ENCODE peak calls at places on chromosome 3, in six cellular contexts. One of them, this sample, is unnamed.

GRCh38 chr3:114092151-114093000 is 35.8 kb downstream of the QTRT2 start:
- DNase-seq in fibroblast of the aortic adventitia: peak
- DNase-seq in CD8-positive, alpha-beta T cell: no peak
- DNase-seq in ascending aorta: no peak
- DNase-seq in left ventricle myocardium inferior: no peak
- DNase-seq in fibroblast of mammary gland: peak
- DNase-seq in this sample: no peak

GRCh38 chr3:9108876-9109569 is 140.4 kb downstream of the SRGAP3 start:
- DNase-seq in fibroblast of mammary gland: peak
- DNase-seq in left ventricle myocardium inferior: no peak
- DNase-seq in CD8-positive, alpha-beta T cell: no peak
- DNase-seq in ascending aorta: no peak
- DNase-seq in fibroblast of the aortic adventitia: no peak
- DNase-seq in this sample: no peak

GRCh38 chr3:133469140-133469731 is 69.4 kb downstream of the BFSP2 start:
- DNase-seq in fibroblast of mammary gland: peak
- DNase-seq in fibroblast of the aortic adventitia: peak
- DNase-seq in left ventricle myocardium inferior: peak
- DNase-seq in ascending aorta: no peak
- DNase-seq in CD8-positive, alpha-beta T cell: no peak
- DNase-seq in this sample: no peak

GRCh38 chr3:56389213-56389830 is 78.9 kb downstream of the ERC2 start:
- DNase-seq in fibroblast of the aortic adventitia: no peak
- DNase-seq in fibroblast of mammary gland: no peak
- DNase-seq in left ventricle myocardium inferior: no peak
- DNase-seq in ascending aorta: no peak
- DNase-seq in CD8-positive, alpha-beta T cell: no peak
- DNase-seq in this sample: no peak

GRCh38 chr3:140629351-140630137 is 48.3 kb upstream of the TRIM42 start:
- DNase-seq in fibroblast of the aortic adventitia: peak
- DNase-seq in ascending aorta: no peak
- DNase-seq in fibroblast of mammary gland: peak
- DNase-seq in CD8-positive, alpha-beta T cell: no peak
- DNase-seq in left ventricle myocardium inferior: no peak
- DNase-seq in this sample: peak

GRCh38 chr3:27423463-27423862 is 54.3 kb upstream of the NEK10 start:
- DNase-seq in left ventricle myocardium inferior: no peak
- DNase-seq in ascending aorta: no peak
- DNase-seq in fibroblast of the aortic adventitia: peak
- DNase-seq in CD8-positive, alpha-beta T cell: no peak
- DNase-seq in fibroblast of mammary gland: peak
- DNase-seq in this sample: peak

GRCh38 chr3:49804141-49805041 is 1.3 kb downstream of the INKA1 start:
- DNase-seq in fibroblast of the aortic adventitia: no peak
- DNase-seq in CD8-positive, alpha-beta T cell: no peak
- DNase-seq in left ventricle myocardium inferior: peak
- DNase-seq in fibroblast of mammary gland: no peak
- DNase-seq in ascending aorta: no peak
- DNase-seq in this sample: no peak

GRCh38 chr3:188303286-188303799 is 149.4 kb downstream of the LPP start:
- DNase-seq in ascending aorta: no peak
- DNase-seq in fibroblast of the aortic adventitia: no peak
- DNase-seq in fibroblast of mammary gland: no peak
- DNase-seq in CD8-positive, alpha-beta T cell: no peak
- DNase-seq in left ventricle myocardium inferior: no peak
- DNase-seq in this sample: no peak

GRCh38 chr3:102394517-102394916 is 40.3 kb upstream of the ZPLD1 start:
- DNase-seq in fibroblast of mammary gland: no peak
- DNase-seq in CD8-positive, alpha-beta T cell: no peak
- DNase-seq in fibroblast of the aortic adventitia: no peak
- DNase-seq in ascending aorta: no peak
- DNase-seq in left ventricle myocardium inferior: no peak
- DNase-seq in this sample: no peak

GRCh38 chr3:150759319-150759718 is 3.6 kb downstream of the SIAH2 start:
- DNase-seq in fibroblast of the aortic adventitia: no peak
- DNase-seq in left ventricle myocardium inferior: no peak
- DNase-seq in fibroblast of mammary gland: peak
- DNase-seq in CD8-positive, alpha-beta T cell: no peak
- DNase-seq in ascending aorta: no peak
- DNase-seq in this sample: no peak

GRCh38 chr3:150761831-150762661 is 923 bp downstream of the SIAH2 start:
- DNase-seq in ascending aorta: peak
- DNase-seq in fibroblast of the aortic adventitia: peak
- DNase-seq in fibroblast of mammary gland: peak
- DNase-seq in left ventricle myocardium inferior: peak
- DNase-seq in CD8-positive, alpha-beta T cell: peak
- DNase-seq in this sample: no peak

GRCh38 chr3:150760431-150761200 is 2.4 kb downstream of the SIAH2 start:
- DNase-seq in fibroblast of the aortic adventitia: no peak
- DNase-seq in fibroblast of mammary gland: no peak
- DNase-seq in left ventricle myocardium inferior: no peak
- DNase-seq in ascending aorta: no peak
- DNase-seq in CD8-positive, alpha-beta T cell: no peak
- DNase-seq in this sample: no peak

GRCh38 chr3:150757768-150758167 is 5.2 kb downstream of the SIAH2 start:
- DNase-seq in fibroblast of the aortic adventitia: no peak
- DNase-seq in CD8-positive, alpha-beta T cell: no peak
- DNase-seq in ascending aorta: no peak
- DNase-seq in fibroblast of mammary gland: no peak
- DNase-seq in left ventricle myocardium inferior: no peak
- DNase-seq in this sample: no peak

DNA sequence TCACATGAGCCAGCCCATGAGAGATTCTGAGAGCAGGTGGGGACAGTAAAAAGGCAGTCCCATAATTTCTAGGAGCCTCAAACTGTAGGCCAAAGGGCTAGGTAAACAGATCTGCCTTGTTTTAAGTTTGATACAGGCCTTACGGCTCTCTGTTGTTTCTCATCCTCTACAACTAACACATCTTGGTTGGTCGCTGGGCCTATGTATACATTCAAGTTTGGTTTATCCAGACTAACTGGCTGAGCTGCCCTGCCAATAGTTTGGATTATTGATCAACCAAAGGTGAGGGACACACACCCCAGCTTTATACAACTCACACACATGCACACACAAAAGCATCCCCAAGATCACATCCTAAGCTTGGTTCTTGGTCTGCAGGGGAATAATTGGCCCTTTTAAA is 3.0 kb downstream of the SIAH2 start:
- DNase-seq in fibroblast of mammary gland: no peak
- DNase-seq in fibroblast of the aortic adventitia: no peak
- DNase-seq in ascending aorta: no peak
- DNase-seq in CD8-positive, alpha-beta T cell: no peak
- DNase-seq in left ventricle myocardium inferior: no peak
- DNase-seq in this sample: no peak
- H3K4me3 ChIP-seq in fibroblast of mammary gland: no peak
- H3K4me3 ChIP-seq in fibroblast of the aortic adventitia: peak
- H3K4me3 ChIP-seq in ascending aorta: peak
- H3K4me3 ChIP-seq in CD8-positive, alpha-beta T cell: peak
- H3K4me3 ChIP-seq in left ventricle myocardium inferior: peak
- H3K4me3 ChIP-seq in this sample: no peak

GRCh38 chr3:179769411-179770247 is 116.8 kb downstream of the USP13 start:
- DNase-seq in left ventricle myocardium inferior: no peak
- DNase-seq in ascending aorta: no peak
- DNase-seq in fibroblast of mammary gland: no peak
- DNase-seq in CD8-positive, alpha-beta T cell: no peak
- DNase-seq in fibroblast of the aortic adventitia: no peak
- DNase-seq in this sample: no peak
- TF ChIP-seq CTCF in left ventricle myocardium inferior: no peak
- TF ChIP-seq CTCF in ascending aorta: no peak
- TF ChIP-seq CTCF in fibroblast of mammary gland: no peak
- TF ChIP-seq CTCF in CD8-positive, alpha-beta T cell: no peak
- TF ChIP-seq CTCF in fibroblast of the aortic adventitia: no peak
- TF ChIP-seq CTCF in this sample: no peak

GRCh38 chr3:128180446-128180845 is 27.2 kb downstream of the EEFSEC start:
- DNase-seq in left ventricle myocardium inferior: no peak
- DNase-seq in fibroblast of the aortic adventitia: peak
- DNase-seq in fibroblast of mammary gland: peak
- DNase-seq in CD8-positive, alpha-beta T cell: no peak
- DNase-seq in ascending aorta: no peak
- DNase-seq in this sample: no peak

GRCh38 chr3:128177865-128178264 is 24.6 kb downstream of the EEFSEC start:
- DNase-seq in left ventricle myocardium inferior: no peak
- DNase-seq in ascending aorta: no peak
- DNase-seq in fibroblast of mammary gland: no peak
- DNase-seq in CD8-positive, alpha-beta T cell: no peak
- DNase-seq in fibroblast of the aortic adventitia: peak
- DNase-seq in this sample: no peak

GRCh38 chr3:128179474-128179819 is 26.2 kb downstream of the EEFSEC start:
- DNase-seq in left ventricle myocardium inferior: no peak
- DNase-seq in fibroblast of mammary gland: no peak
- DNase-seq in ascending aorta: no peak
- DNase-seq in fibroblast of the aortic adventitia: no peak
- DNase-seq in CD8-positive, alpha-beta T cell: no peak
- DNase-seq in this sample: no peak

GRCh38 chr3:128178782-128179473 is 25.6 kb downstream of the EEFSEC start:
- DNase-seq in ascending aorta: no peak
- DNase-seq in CD8-positive, alpha-beta T cell: no peak
- DNase-seq in fibroblast of the aortic adventitia: peak
- DNase-seq in fibroblast of mammary gland: peak
- DNase-seq in left ventricle myocardium inferior: no peak
- DNase-seq in this sample: no peak

DNA sequence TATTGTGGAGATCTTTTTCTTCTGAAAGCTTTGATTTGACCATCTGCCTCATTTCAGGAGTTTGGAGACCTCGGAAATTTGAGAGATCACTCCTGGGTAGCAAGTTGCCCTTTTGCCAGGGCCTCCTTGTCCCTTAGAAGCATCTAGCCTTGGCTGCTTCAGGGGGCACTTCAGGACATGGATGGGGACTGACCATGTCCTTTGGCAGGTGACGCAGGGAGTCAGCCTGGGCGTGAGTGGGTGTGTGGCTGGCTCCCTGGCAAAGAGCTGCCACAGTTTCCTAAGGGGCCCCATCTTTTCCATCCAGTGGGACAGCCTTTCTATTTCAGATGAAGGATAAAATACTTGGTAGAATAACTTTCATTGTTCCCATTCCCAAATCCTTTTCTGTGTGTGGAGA is 27.6 kb downstream of the EEFSEC start:
- DNase-seq in ascending aorta: no peak
- DNase-seq in fibroblast of the aortic adventitia: no peak
- DNase-seq in fibroblast of mammary gland: no peak
- DNase-seq in CD8-positive, alpha-beta T cell: no peak
- DNase-seq in left ventricle myocardium inferior: no peak
- DNase-seq in this sample: no peak
- H3K4me3 ChIP-seq in ascending aorta: peak
- H3K4me3 ChIP-seq in fibroblast of the aortic adventitia: no peak
- H3K4me3 ChIP-seq in fibroblast of mammary gland: no peak
- H3K4me3 ChIP-seq in CD8-positive, alpha-beta T cell: no peak
- H3K4me3 ChIP-seq in left ventricle myocardium inferior: no peak
- H3K4me3 ChIP-seq in this sample: no peak

DNA sequence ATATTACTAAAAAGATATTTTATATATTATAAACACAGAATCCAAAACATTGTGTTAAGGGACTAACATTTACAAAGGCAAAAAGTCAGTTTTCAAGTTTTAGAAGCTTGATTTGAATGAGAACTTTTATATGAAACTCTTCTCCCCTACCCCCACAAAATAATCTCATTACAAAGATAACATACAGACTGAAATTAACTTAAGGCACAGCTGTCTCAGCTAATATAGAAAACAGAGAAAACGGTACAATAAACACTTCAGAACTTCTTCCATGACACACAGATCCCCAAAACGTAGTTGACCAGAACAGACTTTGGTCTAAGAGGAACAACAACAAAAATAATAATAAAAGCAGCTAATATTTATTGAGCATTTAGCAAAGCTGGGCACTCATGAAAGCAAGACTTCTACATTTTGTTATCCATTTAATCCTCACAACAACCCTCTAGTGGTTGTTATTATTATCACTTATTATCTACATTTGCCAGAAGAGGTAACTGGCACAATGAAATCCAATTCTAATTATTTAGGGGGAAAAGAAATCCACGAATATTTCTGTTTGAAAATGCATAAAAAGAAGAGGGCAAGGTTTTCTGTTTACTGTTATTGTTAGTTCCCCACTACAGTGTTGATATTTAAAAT is 68.1 kb downstream of the PFN2 start:
- DNase-seq in CD8-positive, alpha-beta T cell: no peak
- DNase-seq in fibroblast of mammary gland: peak
- DNase-seq in ascending aorta: no peak
- DNase-seq in fibroblast of the aortic adventitia: peak
- DNase-seq in left ventricle myocardium inferior: no peak
- DNase-seq in this sample: no peak
- TF ChIP-seq CTCF in CD8-positive, alpha-beta T cell: no peak
- TF ChIP-seq CTCF in fibroblast of mammary gland: peak
- TF ChIP-seq CTCF in ascending aorta: no peak
- TF ChIP-seq CTCF in fibroblast of the aortic adventitia: peak
- TF ChIP-seq CTCF in left ventricle myocardium inferior: peak
- TF ChIP-seq CTCF in this sample: peak

DNA sequence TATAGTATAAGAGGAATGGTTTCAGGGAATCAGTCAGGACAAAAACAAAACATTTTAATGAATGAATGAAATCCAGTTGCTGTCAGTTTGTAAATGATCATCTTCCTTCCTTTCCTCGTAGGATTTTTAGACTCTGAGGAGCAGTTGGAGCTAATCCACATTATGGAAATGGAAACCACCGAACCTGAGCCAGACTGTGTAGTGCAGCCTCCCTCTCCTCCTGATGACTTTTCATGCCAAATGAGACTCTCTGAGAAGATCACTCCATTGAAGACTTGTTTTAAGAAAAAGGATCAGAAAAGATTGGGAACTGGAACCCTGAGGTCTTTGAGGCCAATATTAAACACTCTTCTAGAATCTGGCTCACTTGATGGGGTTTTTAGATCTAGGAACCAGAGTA is 3.1 kb downstream of the TIPARP start:
- DNase-seq in fibroblast of the aortic adventitia: peak
- DNase-seq in left ventricle myocardium inferior: no peak
- DNase-seq in CD8-positive, alpha-beta T cell: no peak
- DNase-seq in fibroblast of mammary gland: no peak
- DNase-seq in ascending aorta: no peak
- DNase-seq in this sample: no peak
- H3K4me3 ChIP-seq in fibroblast of the aortic adventitia: peak
- H3K4me3 ChIP-seq in left ventricle myocardium inferior: peak
- H3K4me3 ChIP-seq in CD8-positive, alpha-beta T cell: no peak
- H3K4me3 ChIP-seq in fibroblast of mammary gland: no peak
- H3K4me3 ChIP-seq in ascending aorta: no peak
- H3K4me3 ChIP-seq in this sample: peak